ENCODE peak calls at places on chromosomes 7 and 10, in ten cellular contexts. One of them, this sample, is unnamed.

GRCh38 chr10:58813573-58813972 is 300.9 kb downstream of the BICC1 start:
- DNase-seq in nephron progenitor cell: no peak
- DNase-seq in neural crest cell: no peak
- DNase-seq in stimulated activated CD4-positive, alpha-beta T cell treated with anti-CD3 and anti-CD28 coated beads, Interleukin-4, amount 100 ng/mL, for 48 hours: no peak
- DNase-seq in D341Med: no peak
- DNase-seq in caudate nucleus: no peak
- DNase-seq in SHP77: peak
- DNase-seq in Kasumi-1: no peak
- DNase-seq in mucosa of gallbladder: no peak
- DNase-seq in Calu3: no peak
- DNase-seq in this sample: no peak

GRCh38 chr10:71232089-71232998 is 20.0 kb downstream of the UNC5B start:
- DNase-seq in caudate nucleus: peak
- DNase-seq in SHP77: no peak
- DNase-seq in D341Med: no peak
- DNase-seq in Calu3: no peak
- DNase-seq in mucosa of gallbladder: peak
- DNase-seq in Kasumi-1: no peak
- DNase-seq in neural crest cell: no peak
- DNase-seq in stimulated activated CD4-positive, alpha-beta T cell treated with anti-CD3 and anti-CD28 coated beads, Interleukin-4, amount 100 ng/mL, for 48 hours: no peak
- DNase-seq in nephron progenitor cell: no peak
- DNase-seq in this sample: peak

GRCh38 chr10:59143550-59143949 is 32.9 kb upstream of the PHYHIPL start:
- DNase-seq in nephron progenitor cell: no peak
- DNase-seq in Calu3: no peak
- DNase-seq in SHP77: no peak
- DNase-seq in neural crest cell: no peak
- DNase-seq in mucosa of gallbladder: no peak
- DNase-seq in D341Med: no peak
- DNase-seq in stimulated activated CD4-positive, alpha-beta T cell treated with anti-CD3 and anti-CD28 coated beads, Interleukin-4, amount 100 ng/mL, for 48 hours: no peak
- DNase-seq in caudate nucleus: no peak
- DNase-seq in Kasumi-1: no peak
- DNase-seq in this sample: no peak

GRCh38 chr10:107692072-107692471 is 527.6 kb upstream of the SORCS1 start:
- DNase-seq in Kasumi-1: peak
- DNase-seq in nephron progenitor cell: no peak
- DNase-seq in Calu3: no peak
- DNase-seq in mucosa of gallbladder: no peak
- DNase-seq in caudate nucleus: no peak
- DNase-seq in stimulated activated CD4-positive, alpha-beta T cell treated with anti-CD3 and anti-CD28 coated beads, Interleukin-4, amount 100 ng/mL, for 48 hours: no peak
- DNase-seq in SHP77: no peak
- DNase-seq in D341Med: no peak
- DNase-seq in neural crest cell: no peak
- DNase-seq in this sample: no peak

GRCh38 chr10:69348824-69349541 is 67.7 kb downstream of the TACR2 start:
- DNase-seq in Kasumi-1: peak
- DNase-seq in nephron progenitor cell: no peak
- DNase-seq in neural crest cell: no peak
- DNase-seq in Calu3: no peak
- DNase-seq in caudate nucleus: no peak
- DNase-seq in SHP77: no peak
- DNase-seq in mucosa of gallbladder: no peak
- DNase-seq in D341Med: no peak
- DNase-seq in stimulated activated CD4-positive, alpha-beta T cell treated with anti-CD3 and anti-CD28 coated beads, Interleukin-4, amount 100 ng/mL, for 48 hours: no peak
- DNase-seq in this sample: no peak

GRCh38 chr10:74824184-74825032 is 2.0 kb upstream of the KAT6B start:
- DNase-seq in caudate nucleus: peak
- DNase-seq in SHP77: no peak
- DNase-seq in Kasumi-1: peak
- DNase-seq in nephron progenitor cell: peak
- DNase-seq in mucosa of gallbladder: no peak
- DNase-seq in stimulated activated CD4-positive, alpha-beta T cell treated with anti-CD3 and anti-CD28 coated beads, Interleukin-4, amount 100 ng/mL, for 48 hours: no peak
- DNase-seq in Calu3: no peak
- DNase-seq in D341Med: no peak
- DNase-seq in neural crest cell: no peak
- DNase-seq in this sample: no peak

GRCh38 chr7:95404316-95404715 is 8.1 kb upstream of the PON3 start:
- DNase-seq in stimulated activated CD4-positive, alpha-beta T cell treated with anti-CD3 and anti-CD28 coated beads, Interleukin-4, amount 100 ng/mL, for 48 hours: no peak
- DNase-seq in neural crest cell: no peak
- DNase-seq in Calu3: no peak
- DNase-seq in caudate nucleus: no peak
- DNase-seq in Kasumi-1: no peak
- DNase-seq in D341Med: no peak
- DNase-seq in nephron progenitor cell: no peak
- DNase-seq in SHP77: no peak
- DNase-seq in mucosa of gallbladder: peak
- DNase-seq in this sample: no peak

GRCh38 chr7:124720195-124720594 is 45.4 kb downstream of the GPR37 start:
- DNase-seq in caudate nucleus: no peak
- DNase-seq in neural crest cell: no peak
- DNase-seq in stimulated activated CD4-positive, alpha-beta T cell treated with anti-CD3 and anti-CD28 coated beads, Interleukin-4, amount 100 ng/mL, for 48 hours: no peak
- DNase-seq in D341Med: no peak
- DNase-seq in SHP77: no peak
- DNase-seq in Kasumi-1: no peak
- DNase-seq in mucosa of gallbladder: no peak
- DNase-seq in nephron progenitor cell: no peak
- DNase-seq in Calu3: peak
- DNase-seq in this sample: no peak

GRCh38 chr10:21927601-21928000 is 75.9 kb downstream of the DNAJC1 start:
- DNase-seq in caudate nucleus: no peak
- DNase-seq in mucosa of gallbladder: no peak
- DNase-seq in nephron progenitor cell: no peak
- DNase-seq in neural crest cell: no peak
- DNase-seq in SHP77: no peak
- DNase-seq in stimulated activated CD4-positive, alpha-beta T cell treated with anti-CD3 and anti-CD28 coated beads, Interleukin-4, amount 100 ng/mL, for 48 hours: no peak
- DNase-seq in D341Med: no peak
- DNase-seq in Kasumi-1: no peak
- DNase-seq in Calu3: no peak
- DNase-seq in this sample: no peak

GRCh38 chr7:1930381-1931065 is 260.4 kb downstream of the ELFN1 start:
- DNase-seq in SHP77: no peak
- DNase-seq in nephron progenitor cell: no peak
- DNase-seq in stimulated activated CD4-positive, alpha-beta T cell treated with anti-CD3 and anti-CD28 coated beads, Interleukin-4, amount 100 ng/mL, for 48 hours: no peak
- DNase-seq in Kasumi-1: no peak
- DNase-seq in D341Med: no peak
- DNase-seq in Calu3: no peak
- DNase-seq in caudate nucleus: no peak
- DNase-seq in mucosa of gallbladder: no peak
- DNase-seq in neural crest cell: no peak
- DNase-seq in this sample: no peak

GRCh38 chr7:108001759-108002725 is 919 bp downstream of the LAMB1 start:
- DNase-seq in Kasumi-1: no peak
- DNase-seq in D341Med: peak
- DNase-seq in nephron progenitor cell: peak
- DNase-seq in caudate nucleus: peak
- DNase-seq in mucosa of gallbladder: no peak
- DNase-seq in SHP77: no peak
- DNase-seq in neural crest cell: peak
- DNase-seq in Calu3: no peak
- DNase-seq in stimulated activated CD4-positive, alpha-beta T cell treated with anti-CD3 and anti-CD28 coated beads, Interleukin-4, amount 100 ng/mL, for 48 hours: no peak
- DNase-seq in this sample: peak

GRCh38 chr10:69475433-69475830 is 24.2 kb downstream of the TSPAN15 start:
- DNase-seq in neural crest cell: no peak
- DNase-seq in D341Med: no peak
- DNase-seq in stimulated activated CD4-positive, alpha-beta T cell treated with anti-CD3 and anti-CD28 coated beads, Interleukin-4, amount 100 ng/mL, for 48 hours: no peak
- DNase-seq in Kasumi-1: no peak
- DNase-seq in nephron progenitor cell: no peak
- DNase-seq in Calu3: no peak
- DNase-seq in mucosa of gallbladder: no peak
- DNase-seq in caudate nucleus: no peak
- DNase-seq in SHP77: no peak
- DNase-seq in this sample: no peak

GRCh38 chr7:2488272-2488645 is 12.1 kb upstream of the GRIFIN start:
- DNase-seq in D341Med: no peak
- DNase-seq in Kasumi-1: no peak
- DNase-seq in caudate nucleus: no peak
- DNase-seq in mucosa of gallbladder: no peak
- DNase-seq in Calu3: no peak
- DNase-seq in SHP77: no peak
- DNase-seq in stimulated activated CD4-positive, alpha-beta T cell treated with anti-CD3 and anti-CD28 coated beads, Interleukin-4, amount 100 ng/mL, for 48 hours: no peak
- DNase-seq in neural crest cell: no peak
- DNase-seq in nephron progenitor cell: no peak
- DNase-seq in this sample: no peak

GRCh38 chr7:100584046-100584676 is 1.8 kb downstream of the LRCH4 start:
- DNase-seq in mucosa of gallbladder: no peak
- DNase-seq in D341Med: no peak
- DNase-seq in Calu3: no peak
- DNase-seq in stimulated activated CD4-positive, alpha-beta T cell treated with anti-CD3 and anti-CD28 coated beads, Interleukin-4, amount 100 ng/mL, for 48 hours: no peak
- DNase-seq in nephron progenitor cell: no peak
- DNase-seq in Kasumi-1: peak
- DNase-seq in neural crest cell: no peak
- DNase-seq in SHP77: no peak
- DNase-seq in caudate nucleus: no peak
- DNase-seq in this sample: no peak